ENCODE peak calls at places on chromosomes 1 and 21, in six cellular contexts. I, F, E, H, Z and U are unnamed samples.

GRCh38 chr1:164599272-164599671 is 40.3 kb downstream of the PBX1 start:
- DNase-seq in I (no peak), H (no peak), E (no peak), F (no peak), Z (no peak), U (no peak)

GRCh38 chr21:15134711-15135110 is 69.9 kb upstream of the NRIP1 start:
- DNase-seq in E (no peak), F (no peak), Z (no peak), H (no peak), I (peak; percentile 24), U (no peak)

GRCh38 chr21:19607983-19608668 is 1204.5 kb upstream of the TMPRSS15 start:
- DNase-seq in I (peak; percentile 61), Z (no peak), E (no peak), F (no peak), H (peak; percentile 11), U (no peak)

GRCh38 chr1:3917761-3918160 is 17.7 kb upstream of the C1orf174 start:
- DNase-seq in F (no peak), Z (no peak), H (no peak), I (no peak), E (no peak), U (no peak)

GRCh38 chr1:107964397-107965111 is 426 bp downstream of the VAV3 start:
- DNase-seq in Z (peak; percentile 65), H (peak; percentile 28), E (no peak), I (no peak), F (no peak), U (no peak)

GRCh38 chr1:68346192-68346808 is 103.5 kb downstream of the RPE65 start:
- DNase-seq in I (no peak), F (no peak), H (peak; percentile 13), Z (no peak), E (no peak), U (no peak)

GRCh38 chr1:156864796-156865195 is 4.1 kb downstream of the NTRK1 start:
- DNase-seq in H (no peak), I (no peak), F (no peak), Z (no peak), E (no peak), U (no peak)

GRCh38 chr1:183370399-183371058 is 47.7 kb downstream of the NMNAT2 start:
- DNase-seq in F (no peak), E (no peak), I (peak; percentile 60), H (no peak), Z (no peak), U (no peak)

GRCh38 chr21:43974791-43975468 is 37.2 kb upstream of the TRAPPC10 start:
- DNase-seq in E (no peak), H (no peak), Z (no peak), I (no peak), F (no peak), U (no peak)

DNA sequence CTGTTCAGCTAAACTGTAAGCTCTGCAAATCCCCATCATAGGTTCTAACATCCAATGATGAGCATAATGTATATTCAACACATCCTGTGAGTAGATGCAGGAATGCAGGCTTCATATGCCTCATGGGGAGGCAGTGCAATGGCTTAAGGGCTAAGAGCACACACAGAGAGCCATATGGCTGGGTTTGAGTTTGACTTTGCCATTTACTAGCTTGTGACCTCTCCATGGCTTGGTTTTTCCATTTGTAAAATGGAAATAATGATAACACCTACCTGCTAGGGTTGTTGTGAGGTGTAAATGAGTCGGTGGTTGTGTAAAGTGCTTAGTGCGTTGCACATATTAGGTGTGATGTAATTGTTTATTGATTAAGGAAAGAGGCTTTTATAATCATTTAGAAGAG is 13.4 kb downstream of the RCSD1 start:
- DNase-seq in E (no peak), F (no peak), Z (no peak), H (no peak), I (no peak), U (no peak)
- H3K4me1 ChIP-seq in E (no peaks in the 10 kb centered on the region), F (peaks cover 12% of the 10 kb centered on the region), Z (no peaks in the 10 kb centered on the region), H (no peaks in the 10 kb centered on the region), I (no peaks in the 10 kb centered on the region), U (no peaks in the 10 kb centered on the region)

GRCh38 chr1:95169544-95169943 is 52.4 kb downstream of the TLCD4 start:
- DNase-seq in Z (no peak), H (peak; percentile 27), I (no peak), E (no peak), F (no peak), U (no peak)
- H3K4me1 ChIP-seq in Z (no peaks in the 10 kb centered on the region), H (peaks cover 16% of the 10 kb centered on the region), I (no peaks in the 10 kb centered on the region), E (no peaks in the 10 kb centered on the region), F (peaks cover 14% of the 10 kb centered on the region), U (no peaks in the 10 kb centered on the region)

GRCh38 chr1:9174243-9174642 is 45.3 kb upstream of the GPR157 start:
- DNase-seq in I (no peak), F (no peak), H (no peak), Z (no peak), E (no peak), U (no peak)

GRCh38 chr1:9169601-9170137 is 40.8 kb upstream of the GPR157 start:
- DNase-seq in E (no peak), F (no peak), Z (no peak), I (no peak), H (no peak), U (no peak)

GRCh38 chr1:9179450-9179849 is 50.5 kb upstream of the GPR157 start:
- DNase-seq in Z (no peak), F (no peak), I (no peak), H (no peak), E (no peak), U (no peak)

GRCh38 chr1:9180077-9180819 is 51.3 kb upstream of the GPR157 start:
- DNase-seq in E (no peak), I (peak; percentile 39), H (no peak), F (no peak), Z (no peak), U (no peak)

DNA sequence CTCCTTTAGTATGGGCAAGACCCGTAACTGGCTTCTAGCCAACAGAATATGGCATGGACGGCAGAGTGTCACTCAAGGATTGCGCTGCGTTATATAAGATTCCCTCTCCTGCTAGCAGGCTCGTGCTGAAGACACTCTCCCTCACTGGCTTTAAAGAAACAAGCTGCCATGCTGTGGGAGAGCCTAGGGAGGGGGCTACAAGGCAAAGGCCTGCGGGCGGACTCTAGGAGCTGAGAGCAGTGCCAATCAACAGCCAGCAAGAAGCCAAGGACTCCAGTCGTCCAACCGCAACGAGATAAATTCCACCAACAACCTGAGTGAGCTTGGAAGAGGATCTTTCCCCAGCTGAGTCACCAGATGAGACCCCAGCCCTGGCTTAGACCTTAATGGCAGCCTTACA is 45.9 kb upstream of the GPR157 start:
- DNase-seq in F (no peak), I (no peak), H (no peak), Z (no peak), E (no peak), U (no peak)
- H3K4me1 ChIP-seq in F (no peaks in the 10 kb centered on the region), I (peaks cover 12% of the 10 kb centered on the region), H (no peaks in the 10 kb centered on the region), Z (no peaks in the 10 kb centered on the region), E (no peaks in the 10 kb centered on the region), U (no peaks in the 10 kb centered on the region)

GRCh38 chr21:45745256-45745655 is 101.7 kb downstream of the PCBP3 start:
- DNase-seq in F (no peak), H (no peak), I (no peak), Z (peak; percentile 30), E (no peak), U (no peak)
- H3K4me1 ChIP-seq in F (peaks cover 10% of the 10 kb centered on the region), H (no peaks in the 10 kb centered on the region), I (no peaks in the 10 kb centered on the region), Z (peaks cover 10% of the 10 kb centered on the region), E (no peaks in the 10 kb centered on the region), U (no peaks in the 10 kb centered on the region)

GRCh38 chr1:24282491-24282890 is 36.7 kb upstream of the GRHL3 start:
- DNase-seq in I (no peak), H (no peak), F (no peak), E (no peak), Z (no peak), U (no peak)

GRCh38 chr1:24285231-24285630 is 33.9 kb upstream of the GRHL3 start:
- DNase-seq in Z (no peak), F (no peak), I (no peak), H (no peak), E (no peak), U (no peak)

GRCh38 chr1:24283326-24284155 is 35.6 kb upstream of the GRHL3 start:
- DNase-seq in H (peak; percentile 34), E (no peak), Z (no peak), F (no peak), I (peak; percentile 46), U (no peak)

GRCh38 chr1:24286246-24287010 is 32.7 kb upstream of the GRHL3 start:
- DNase-seq in Z (no peak), I (no peak), E (no peak), H (no peak), F (no peak), U (no peak)

DNA sequence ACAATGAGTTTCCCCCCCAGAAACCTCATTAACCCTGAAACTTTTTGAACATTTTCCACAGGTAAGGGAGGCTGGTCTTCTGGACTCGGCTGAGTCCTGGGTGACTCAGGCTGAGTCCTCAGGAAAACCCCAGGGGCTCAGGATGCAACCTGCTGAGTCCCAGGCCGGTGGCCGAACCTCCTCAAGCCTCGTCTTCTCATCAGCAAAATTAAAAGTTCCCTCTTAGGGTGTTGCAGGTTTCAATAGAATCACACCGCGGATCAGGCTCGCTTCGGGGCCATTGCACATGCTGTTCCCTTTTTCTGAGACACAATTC is 35.0 kb upstream of the GRHL3 start:
- DNase-seq in F (no peak), Z (no peak), E (no peak), I (no peak), H (no peak), U (no peak)
- H3K4me1 ChIP-seq in F (no peaks in the 10 kb centered on the region), Z (peaks cover 55% of the 10 kb centered on the region), E (peaks cover 30% of the 10 kb centered on the region), I (peaks cover 14% of the 10 kb centered on the region), H (no peaks in the 10 kb centered on the region), U (peaks cover 3% of the 10 kb centered on the region)

DNA sequence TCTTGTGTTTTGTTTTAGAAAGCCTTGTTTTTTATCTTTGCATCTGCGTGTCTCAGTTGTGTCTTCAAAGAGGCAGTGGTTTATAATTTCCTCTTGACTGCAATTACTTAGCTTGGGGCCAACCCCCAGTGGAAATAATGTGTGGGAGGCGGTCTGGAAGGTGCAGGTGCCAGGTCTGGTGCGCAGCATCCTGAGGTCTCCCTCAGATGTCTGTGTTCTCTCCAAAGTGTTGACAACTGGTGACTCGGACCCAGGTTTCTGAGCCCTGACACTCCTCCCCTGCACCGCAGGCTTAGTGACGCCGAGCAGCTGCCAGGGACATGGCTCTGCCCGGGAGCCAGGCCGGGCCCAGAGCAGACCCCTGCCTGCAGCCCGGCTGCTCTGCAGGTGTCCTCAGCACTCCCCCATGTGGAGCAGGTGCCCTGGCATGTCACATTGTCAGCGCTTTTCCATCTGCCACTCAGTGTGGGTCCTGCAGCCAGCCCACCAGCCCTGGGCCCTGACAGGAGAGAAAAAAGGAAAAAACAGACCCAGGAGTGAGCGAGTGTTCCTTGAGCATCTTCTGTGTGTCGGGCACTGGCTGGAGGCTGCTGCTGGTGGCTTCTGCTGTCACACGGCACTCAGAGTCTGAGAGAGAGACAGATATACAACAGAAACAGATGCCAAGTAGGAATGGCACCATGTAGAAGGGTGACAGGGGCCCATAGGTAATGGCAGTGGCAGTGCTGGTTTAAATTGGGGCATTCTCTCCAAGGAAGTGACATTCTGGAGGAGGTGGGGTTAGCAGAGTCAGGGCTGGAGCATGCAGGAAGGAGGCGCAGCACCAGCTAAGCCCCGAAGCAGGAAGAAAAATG is 24.8 kb upstream of the SELENON start:
- DNase-seq in Z (no peak), I (no peak), E (no peak), H (no peak), F (no peak), U (no peak)
- H3K4me1 ChIP-seq in Z (peaks cover 13% of the 10 kb centered on the region), I (peaks cover 58% of the 10 kb centered on the region), E (no peaks in the 10 kb centered on the region), H (peaks cover 63% of the 10 kb centered on the region), F (peaks cover 13% of the 10 kb centered on the region), U (no peaks in the 10 kb centered on the region)